ENCODE peak calls at places on chromosomes 6 and 20, in six cellular contexts. U is colonic mucosa, H is tibial nerve, E is A549, L is fibroblast of lung, S is right cardiac atrium. R is an unnamed sample.

GRCh38 chr20:17794400-17794799 is 94.6 kb downstream of the BANF2 start:
- DNase-seq in U (no peak), H (no peak), E (no peak), L (no peak), S (no peak), R (no peak)

GRCh38 chr20:50249447-50250388 is 59.1 kb downstream of the CEBPB start:
- DNase-seq in U (no peak), H (no peak), E (no peak), L (no peak), S (no peak), R (no peak)

GRCh38 chr20:63102720-63103375 is 96.1 kb upstream of the BHLHE23 start:
- DNase-seq in U (peak; percentile 36), H (no peak), E (peak; percentile 70), L (peak; percentile 34), S (peak; percentile 75), R (peak; percentile 86)

GRCh38 chr20:62998449-62998848 is 8.3 kb downstream of the BHLHE23 start:
- DNase-seq in U (no peak), H (no peak), E (no peak), L (no peak), S (peak; percentile 1), R (no peak)

GRCh38 chr20:48948612-48949011 is 27.1 kb downstream of the ARFGEF2 start:
- DNase-seq in U (no peak), H (no peak), E (no peak), L (no peak), S (no peak), R (no peak)

GRCh38 chr6:73308712-73309533 is 45.2 kb downstream of the DPPA5 start:
- DNase-seq in U (no peak), H (no peak), E (peak; percentile 44), L (peak; percentile 51), S (no peak), R (no peak)

GRCh38 chr6:129947797-129948196 is 70.6 kb upstream of the L3MBTL3 start:
- DNase-seq in U (no peak), H (no peak), E (no peak), L (no peak), S (no peak), R (no peak)

GRCh38 chr6:36766649-36766945 is 69.0 kb downstream of the RAB44 start:
- DNase-seq in U (no peak), H (no peak), E (no peak), L (no peak), S (no peak), R (no peak)

GRCh38 chr6:36839819-36840379 is 655 bp upstream of the CPNE5 start:
- DNase-seq in U (no peak), H (no peak), E (peak; percentile 15), L (peak; percentile 25), S (peak; percentile 87), R (peak; percentile 76)

GRCh38 chr6:5995705-5996686 is 10.7 kb downstream of the NRN1 start:
- DNase-seq in U (peak; percentile 64), H (peak; percentile 74), E (no peak), L (no peak), S (peak; percentile 87), R (peak; percentile 87)

GRCh38 chr20:40938020-40938419 is 90.6 kb upstream of the TOP1 start:
- DNase-seq in U (no peak), H (no peak), E (no peak), L (no peak), S (no peak), R (no peak)

GRCh38 chr20:57008217-57008616 is 258.2 kb downstream of the BMP7 start:
- DNase-seq in U (no peak), H (no peak), E (no peak), L (no peak), S (no peak), R (no peak)

GRCh38 chr6:33974471-33974870 is 170.7 kb upstream of the MLN start:
- DNase-seq in U (no peak), H (no peak), E (no peak), L (no peak), S (no peak), R (peak; percentile 29)

GRCh38 chr6:23454090-23454998 is 671.7 kb upstream of the NRSN1 start:
- DNase-seq in U (no peak), H (no peak), E (no peak), L (peak; percentile 10), S (no peak), R (no peak)

GRCh38 chr6:95094751-95095150 is 482.6 kb upstream of the MANEA start:
- DNase-seq in U (no peak), H (no peak), E (no peak), L (peak; percentile 62), S (no peak), R (no peak)

GRCh38 chr6:169982461-169983386 is 231.3 kb downstream of the ERMARD start:
- DNase-seq in U (no peak), H (no peak), E (no peak), L (no peak), S (no peak), R (peak; percentile 72)

GRCh38 chr6:5125152-5126006 is 40.2 kb downstream of the PPP1R3G start:
- DNase-seq in U (no peak), H (no peak), E (no peak), L (peak; percentile 68), S (no peak), R (no peak)

GRCh38 chr6:53731906-53732636 is 62.7 kb upstream of the LRRC1 start:
- DNase-seq in U (no peak), H (no peak), E (no peak), L (no peak), S (no peak), R (no peak)

GRCh38 chr6:41690541-41691330 is 44.7 kb downstream of the TFEB start:
- DNase-seq in U (no peak), H (no peak), E (no peak), L (no peak), S (no peak), R (peak; percentile 72)

GRCh38 chr20:57109151-57109953 is 157.1 kb downstream of the BMP7 start:
- DNase-seq in U (no peak), H (no peak), E (no peak), L (no peak), S (no peak), R (no peak)

GRCh38 chr20:38873050-38873581 is 53.1 kb upstream of the FAM83D start:
- DNase-seq in U (no peak), H (no peak), E (no peak), L (no peak), S (no peak), R (peak; percentile 87)

GRCh38 chr6:32047855-32048766 is 9.9 kb downstream of the CYP21A2 start:
- DNase-seq in U (peak; percentile 75), H (peak; percentile 68), E (peak; percentile 34), L (peak; percentile 43), S (peak; percentile 91), R (peak; percentile 90)

GRCh38 chr6:25381077-25381476 is 101.9 kb downstream of the CARMIL1 start:
- DNase-seq in U (no peak), H (no peak), E (no peak), L (no peak), S (no peak), R (no peak)

GRCh38 chr6:25375125-25375524 is 96.0 kb downstream of the CARMIL1 start:
- DNase-seq in U (no peak), H (no peak), E (no peak), L (no peak), S (no peak), R (no peak)

DNA sequence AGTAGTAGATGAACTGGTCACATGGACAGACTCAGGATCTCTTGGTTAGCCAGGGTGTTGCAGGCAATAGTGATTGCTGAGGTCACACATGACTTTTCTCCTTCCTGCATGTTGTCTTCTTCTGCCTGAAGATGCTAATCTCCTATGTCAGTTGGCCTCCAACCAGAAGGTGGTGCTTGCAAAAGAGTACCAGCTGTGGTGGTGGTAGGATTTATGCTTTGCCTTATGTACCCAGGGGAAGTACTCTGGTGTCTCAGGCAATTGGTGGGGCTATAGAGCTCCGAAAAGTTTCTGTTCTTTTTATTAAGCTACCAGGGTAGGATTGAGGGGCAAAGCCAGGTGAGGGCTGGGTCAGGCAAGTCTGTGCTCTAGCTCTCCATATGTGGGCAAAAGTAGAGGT is 98.5 kb downstream of the CARMIL1 start:
- DNase-seq in U (no peak), H (no peak), E (no peak), L (no peak), S (no peak), R (no peak)
- H3K4me3 ChIP-seq in U (no peak overlapping the region), H (no peak overlapping the region), E (no peak overlapping the region), L (no peak overlapping the region), S (no peak overlapping the region), R (no peak overlapping the region)

GRCh38 chr20:19888269-19888669 is 128.9 kb upstream of the NAA20 start:
- DNase-seq in U (peak; percentile 58), H (no peak), E (no peak), L (no peak), S (peak; percentile 59), R (no peak)
- H3K4me1 ChIP-seq in U (peaks cover 8% of the 10 kb centered on the region), H (peaks cover 55% of the 10 kb centered on the region), E (peaks cover 71% of the 10 kb centered on the region), L (peaks cover 26% of the 10 kb centered on the region), S (peaks cover 23% of the 10 kb centered on the region), R (peaks cover 81% of the 10 kb centered on the region)

DNA sequence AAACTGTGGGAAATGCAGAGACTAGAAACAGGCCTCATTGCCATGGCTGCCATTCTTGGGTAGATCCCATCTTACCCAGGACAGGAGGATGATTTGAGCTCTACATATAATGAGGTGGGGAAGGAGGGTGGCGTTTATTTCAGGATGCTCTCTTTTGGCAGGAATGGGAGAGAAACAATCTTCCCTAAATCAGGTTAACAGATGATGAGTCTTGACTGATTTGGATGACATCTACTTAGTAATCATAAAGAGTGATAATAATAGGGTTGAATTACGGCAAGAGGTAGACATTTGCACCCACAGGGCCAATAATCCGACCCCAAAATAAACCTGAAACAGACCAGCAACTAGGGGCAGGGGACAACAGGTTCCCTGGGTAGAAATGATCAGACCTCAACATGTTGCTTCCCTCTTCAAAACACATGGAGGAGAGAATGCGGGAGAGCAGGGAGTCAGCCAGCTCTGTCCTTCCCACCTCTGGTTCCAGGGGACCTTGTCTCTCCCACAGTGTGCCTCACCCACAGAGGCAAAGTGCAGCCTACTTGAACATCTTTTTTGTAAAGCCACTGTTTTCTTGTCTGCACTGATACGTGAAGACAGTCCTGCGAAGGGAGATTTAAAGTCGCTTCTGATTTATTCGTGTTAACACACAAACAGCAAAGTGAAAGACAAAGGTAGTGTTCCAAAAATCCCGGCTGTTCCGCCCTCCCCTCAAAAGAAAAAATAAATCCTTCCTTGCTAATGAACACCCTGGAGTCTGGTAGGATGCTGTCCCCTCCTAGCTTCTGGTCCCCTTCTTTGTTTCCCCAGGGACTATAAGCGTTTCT is 3.9 kb downstream of the FOXQ1 start:
- DNase-seq in U (no peak), H (no peak), E (no peak), L (no peak), S (no peak), R (no peak)
- H3K4me3 ChIP-seq in U (no peak overlapping the region), H (peak overlapping the region; percentile 51), E (peak overlapping the region; percentile 41), L (peak overlapping the region; percentile 14), S (peak overlapping the region; percentile 77), R (peak overlapping the region; percentile 42)

DNA sequence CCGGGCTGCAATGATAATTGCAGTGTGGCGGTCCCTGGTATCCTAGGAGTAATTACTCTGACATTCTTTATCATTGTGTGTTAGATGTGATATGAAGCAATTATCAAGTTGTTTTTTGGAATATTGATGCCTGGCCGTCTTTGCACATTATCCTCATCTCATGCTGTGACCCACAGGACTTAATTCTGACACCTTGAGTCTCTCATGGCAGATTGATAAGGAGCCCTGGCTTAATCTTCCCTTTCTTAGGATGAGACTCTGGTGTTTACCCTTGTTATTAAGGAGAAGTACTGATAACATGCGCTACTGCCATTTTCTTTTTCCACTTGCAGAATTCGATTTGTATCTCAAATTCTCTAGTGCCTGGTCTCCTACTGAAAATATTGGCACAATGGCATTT is 980.2 kb downstream of the KIF16B start:
- DNase-seq in U (no peak), H (no peak), E (no peak), L (no peak), S (no peak), R (no peak)
- H3K4me1 ChIP-seq in U (no peaks in the 10 kb centered on the region), H (no peaks in the 10 kb centered on the region), E (no peaks in the 10 kb centered on the region), L (no peaks in the 10 kb centered on the region), S (no peaks in the 10 kb centered on the region), R (no peaks in the 10 kb centered on the region)

R was measured in spleen.